ENCODE peak calls at places on chromosomes 12 and 14, in seven cellular contexts. A is AG04450; W is psoas muscle; H is activated CD8-positive, alpha-beta T cell treated with anti-CD3 and anti-CD28 coated beads for 36 hours; I is HFF-Myc; B is choroid plexus epithelial cell; K is esophagus muscularis mucosa. X is an unnamed sample.

GRCh38 chr14:40682131-40682913 is 924.4 kb upstream of the LRFN5 start:
- DNase-seq in H (no peak), B (no peak), A (no peak), K (no peak), W (no peak), I (no peak), X (no peak)

GRCh38 chr14:104084251-104085002 is 1.1 kb upstream of the ASPG start:
- DNase-seq in W (no peak), I (no peak), A (no peak), K (no peak), B (peak), H (no peak), X (no peak)

GRCh38 chr14:38065101-38065762 is 142.5 kb upstream of the SSTR1 start:
- DNase-seq in I (no peak), B (no peak), A (no peak), W (no peak), K (no peak), H (peak), X (no peak)

GRCh38 chr14:36580856-36581831 is 1.3 kb downstream of the NKX2-8 start:
- DNase-seq in H (peak), I (no peak), K (no peak), B (peak), W (no peak), A (no peak), X (peak)

GRCh38 chr14:67806228-67806627 is 10.2 kb downstream of the ZFYVE26 start:
- DNase-seq in I (no peak), B (no peak), K (no peak), A (no peak), H (no peak), W (no peak), X (no peak)

GRCh38 chr12:32483499-32483898 is 84.1 kb downstream of the FGD4 start:
- DNase-seq in A (no peak), W (no peak), I (no peak), B (no peak), H (no peak), K (no peak), X (no peak)

GRCh38 chr14:77268989-77269595 is 1.9 kb downstream of the NGB start:
- DNase-seq in I (no peak), K (no peak), A (no peak), B (no peak), H (no peak), W (no peak), X (no peak)

GRCh38 chr12:43277630-43278267 is 274.3 kb downstream of the ADAMTS20 start:
- DNase-seq in W (no peak), H (no peak), I (no peak), K (no peak), A (peak), B (peak), X (peak)

GRCh38 chr14:64707661-64708060 is 3.4 kb downstream of the PLEKHG3 start:
- DNase-seq in K (no peak), A (peak), B (peak), H (no peak), I (no peak), W (no peak), X (peak)

GRCh38 chr14:22549981-22550670 is 38.9 kb downstream of the DAD1 start:
- DNase-seq in B (peak), A (peak), K (no peak), H (peak), I (peak), W (no peak), X (peak)

GRCh38 chr12:123164710-123165261 is 13.9 kb upstream of the PITPNM2 start:
- DNase-seq in W (no peak), H (no peak), B (no peak), K (no peak), A (no peak), I (no peak), X (no peak)

GRCh38 chr12:57813111-57813970 is 5.2 kb downstream of the AVIL start:
- DNase-seq in H (no peak), A (no peak), K (no peak), W (no peak), B (peak), I (no peak), X (no peak)

GRCh38 chr12:114876968-114877680 is 193.1 kb upstream of the TBX3 start:
- DNase-seq in B (no peak), W (no peak), K (no peak), A (no peak), H (no peak), I (no peak), X (no peak)

GRCh38 chr12:46367351-46368029 is 5.1 kb downstream of the SLC38A2 start:
- DNase-seq in H (no peak), A (no peak), I (no peak), K (no peak), B (peak), W (no peak), X (peak)

GRCh38 chr14:75578099-75578785 is at the start of gene FLVCR2:
- DNase-seq in A (no peak), B (peak), I (no peak), W (peak), K (peak), H (peak), X (peak)

GRCh38 chr12:42593781-42594322 is 4.3 kb upstream of the PRICKLE1 start:
- DNase-seq in B (no peak), K (peak), W (no peak), I (no peak), A (no peak), H (no peak), X (no peak)

GRCh38 chr14:77208266-77208978 is 26.8 kb downstream of the TMEM63C start:
- DNase-seq in I (peak), W (peak), A (peak), H (peak), B (peak), K (no peak), X (peak)

GRCh38 chr12:102593128-102593527 is 112.8 kb upstream of the IGF1 start:
- DNase-seq in I (no peak), W (no peak), A (no peak), B (no peak), K (no peak), H (no peak), X (no peak)

GRCh38 chr14:22819191-22819988 is 4.2 kb upstream of the SLC7A7 start:
- DNase-seq in H (no peak), W (no peak), A (no peak), K (no peak), B (peak), I (no peak), X (peak)

DNA sequence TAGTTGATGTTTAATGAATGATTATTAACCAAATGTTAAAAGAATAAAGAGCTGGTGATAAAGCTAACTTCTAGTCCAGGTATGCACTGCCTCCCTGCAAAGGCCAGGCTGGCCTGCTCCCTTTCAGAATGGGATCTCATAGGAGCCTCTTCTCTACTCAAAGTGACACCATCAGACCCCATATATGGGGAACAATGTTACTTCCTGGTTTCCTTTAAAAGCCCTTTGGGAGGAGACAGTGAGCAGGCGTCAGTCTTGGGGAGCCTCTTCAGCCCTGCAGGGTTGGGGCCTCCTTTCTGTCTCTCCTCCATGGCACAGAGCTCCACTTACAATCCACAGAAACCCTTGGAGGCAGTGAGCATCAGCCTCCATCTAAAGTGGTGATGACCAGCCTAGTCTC is 17.3 kb upstream of the GPRC5A start:
- DNase-seq in K (no peak), W (no peak), A (no peak), I (no peak), B (no peak), H (no peak), X (no peak)
- TF ChIP-seq CTCF in K (no peak), W (no peak), A (no peak), I (no peak), B (no peak), H (no peak), X (no peak)

GRCh38 chr14:89214221-89214965 is 202.6 kb downstream of the FOXN3 start:
- DNase-seq in H (no peak), W (peak), A (no peak), B (no peak), K (no peak), I (no peak), X (no peak)
- TF ChIP-seq CTCF in H (no peak), W (peak), A (no peak), B (no peak), K (peak), I (no peak), X (no peak)

DNA sequence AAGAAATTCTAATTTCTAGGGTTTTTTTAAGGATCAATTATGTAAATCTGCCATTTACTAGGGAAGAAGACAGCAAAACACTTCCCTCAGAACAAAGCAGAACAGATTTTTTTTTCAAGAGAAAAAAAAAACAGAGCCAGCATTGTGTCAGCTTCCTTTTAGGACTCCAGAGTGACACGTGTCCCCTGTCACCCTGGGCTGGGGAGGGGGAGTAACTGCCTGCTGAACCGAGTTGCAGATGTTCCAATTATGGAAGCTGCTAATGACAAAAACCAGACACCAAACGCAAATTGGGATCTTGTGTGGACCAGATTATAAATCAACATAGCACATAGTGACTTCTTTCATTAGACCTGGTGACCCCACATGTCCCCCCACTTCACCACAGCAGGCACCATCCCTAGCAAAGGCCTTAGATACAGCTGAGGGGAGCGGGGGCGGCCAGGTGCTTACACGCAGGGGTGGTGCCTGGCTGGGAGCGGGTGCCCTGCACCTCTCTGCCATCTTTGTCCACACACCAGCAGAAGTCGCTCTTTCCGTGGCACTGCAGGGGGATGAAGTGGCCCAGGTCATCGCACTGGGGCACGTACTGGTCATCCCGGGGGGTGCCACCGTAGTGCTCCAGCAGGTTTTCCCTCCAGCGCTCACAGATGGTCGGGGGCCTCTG is 25.4 kb downstream of the RTRAF start:
- DNase-seq in I (no peak), B (no peak), A (no peak), K (no peak), W (no peak), H (no peak), X (no peak)
- TF ChIP-seq CTCF in I (no peak), B (no peak), A (no peak), K (no peak), W (no peak), H (no peak), X (no peak)

GRCh38 chr12:72281145-72281544 is 9.0 kb downstream of the TRHDE start:
- DNase-seq in B (no peak), A (no peak), H (no peak), W (no peak), K (no peak), I (no peak), X (no peak)

GRCh38 chr12:72278894-72279293 is 6.7 kb downstream of the TRHDE start:
- DNase-seq in K (no peak), A (no peak), B (no peak), I (no peak), W (no peak), H (no peak), X (no peak)

GRCh38 chr12:72286526-72286925 is 14.4 kb downstream of the TRHDE start:
- DNase-seq in K (no peak), W (no peak), I (no peak), A (no peak), B (no peak), H (no peak), X (no peak)

GRCh38 chr12:72285861-72286260 is 13.7 kb downstream of the TRHDE start:
- DNase-seq in H (no peak), B (no peak), K (no peak), A (no peak), I (no peak), W (no peak), X (no peak)

DNA sequence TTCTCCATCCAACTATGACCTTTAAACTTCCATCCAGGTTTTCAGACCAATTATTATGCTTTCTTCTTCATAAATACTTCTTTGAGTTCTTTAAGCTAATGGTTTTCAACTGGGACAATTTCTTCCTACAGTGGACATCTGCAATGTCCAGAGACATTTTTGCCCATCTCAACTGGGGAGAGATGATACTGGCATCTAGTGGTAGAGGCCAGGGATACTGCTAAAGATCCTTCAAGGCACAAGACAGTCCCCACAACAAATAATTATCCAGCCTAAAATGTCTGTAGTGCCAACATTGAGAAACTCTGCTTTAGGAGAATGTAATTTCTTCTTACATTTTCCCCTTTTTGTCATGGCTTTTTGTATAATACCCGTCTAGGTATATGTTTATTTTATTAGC is 10.6 kb downstream of the TRHDE start:
- DNase-seq in H (no peak), K (no peak), B (peak), I (no peak), W (no peak), A (no peak), X (no peak)
- TF ChIP-seq CTCF in H (no peak), K (peak), B (peak), I (peak), W (peak), A (peak), X (peak)

GRCh38 chr14:74065746-74066575 is 18.3 kb downstream of the ALDH6A1 start:
- DNase-seq in I (no peak), W (no peak), A (no peak), H (no peak), B (peak), K (no peak), X (peak)

GRCh38 chr14:74062809-74063150 is 21.5 kb downstream of the ALDH6A1 start:
- DNase-seq in W (no peak), H (no peak), A (no peak), B (peak), I (no peak), K (no peak), X (no peak)

DNA sequence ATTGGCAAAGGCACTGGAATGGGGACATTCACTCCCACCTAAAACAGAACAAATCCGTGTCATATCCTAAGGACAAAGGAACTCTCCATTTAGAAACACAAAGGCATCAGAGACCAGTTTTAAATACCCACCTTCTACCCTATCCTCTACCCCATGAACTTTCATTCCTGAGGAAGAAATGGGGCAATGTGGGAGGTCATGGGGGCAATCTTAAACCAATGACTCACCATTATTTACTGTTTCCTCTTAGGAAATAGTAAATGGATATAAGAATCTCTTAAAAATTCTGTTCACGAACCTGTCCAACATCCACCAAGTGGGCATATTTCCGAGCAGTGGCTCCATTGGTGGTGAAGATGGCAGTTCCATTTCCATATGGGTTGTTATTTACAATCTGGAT is 19.4 kb downstream of the ALDH6A1 start:
- DNase-seq in K (no peak), I (no peak), W (no peak), H (no peak), A (no peak), B (peak), X (no peak)
- TF ChIP-seq CTCF in K (no peak), I (no peak), W (no peak), H (no peak), A (no peak), B (no peak), X (no peak)

DNA sequence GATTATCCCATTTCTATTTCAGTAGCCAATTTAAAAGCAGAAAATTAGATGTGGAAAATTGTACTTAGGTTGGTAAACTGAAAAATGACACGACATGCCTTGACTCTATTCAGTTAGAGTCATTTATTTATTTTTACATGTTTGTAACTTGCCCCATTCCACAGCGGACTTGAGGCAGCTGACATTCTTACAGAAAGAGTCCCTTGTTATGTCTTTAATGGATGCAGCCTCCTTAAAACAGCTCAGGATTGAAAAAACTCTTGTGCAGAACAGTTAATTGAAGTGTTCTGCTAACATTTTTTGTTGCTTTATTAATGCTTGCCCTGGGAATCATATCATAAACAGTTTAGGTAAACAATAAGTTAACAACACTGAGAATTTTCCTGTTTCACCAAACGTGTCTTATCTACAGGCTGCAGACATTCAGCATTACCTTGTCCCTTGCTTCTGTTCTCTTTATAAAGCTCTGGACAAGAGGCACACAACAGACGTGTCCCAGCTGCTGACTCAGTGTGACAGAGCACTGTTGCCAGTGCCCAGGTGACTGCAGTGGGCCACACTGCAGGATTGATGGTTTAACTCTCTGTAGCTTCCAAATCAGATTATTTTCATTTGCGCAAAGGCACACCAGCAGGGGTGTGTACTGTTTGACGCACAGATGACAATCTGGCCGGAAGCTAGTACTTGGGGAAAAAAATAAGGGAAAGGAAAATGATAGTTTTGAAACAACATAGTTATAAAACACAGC is 101.6 kb downstream of the PELI2 start:
- DNase-seq in B (no peak), A (no peak), K (no peak), H (no peak), W (no peak), I (no peak), X (peak)
- TF ChIP-seq CTCF in B (no peak), A (no peak), K (no peak), H (no peak), W (no peak), I (no peak), X (no peak)

DNA sequence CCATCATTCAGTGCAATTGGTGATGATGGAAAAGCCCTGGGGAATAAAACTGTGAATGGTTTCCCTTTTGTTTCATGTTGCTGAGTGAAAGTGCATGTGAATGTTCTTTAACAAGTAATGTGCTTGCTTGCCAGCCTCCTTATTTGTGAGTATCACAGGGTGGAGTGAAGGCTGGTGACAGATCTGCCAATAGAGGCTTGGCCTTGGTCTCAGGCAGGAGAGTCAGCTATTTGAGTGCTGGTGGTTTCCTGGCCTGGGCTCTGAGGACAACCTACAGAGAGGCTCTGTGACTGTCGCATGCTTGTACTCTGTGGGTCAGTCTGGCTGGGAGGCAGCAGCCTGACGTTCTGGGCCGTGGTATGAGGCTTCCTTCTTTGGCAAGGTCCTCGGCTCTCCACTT is 20.7 kb downstream of the KRT85 start:
- DNase-seq in A (no peak), W (no peak), K (no peak), B (no peak), H (no peak), I (no peak), X (no peak)
- TF ChIP-seq CTCF in A (no peak), W (no peak), K (no peak), B (no peak), H (no peak), I (no peak), X (no peak)

GRCh38 chr12:125772403-125772802 is 707.2 kb downstream of the AACS start:
- DNase-seq in B (no peak), I (no peak), K (no peak), A (no peak), W (no peak), H (no peak), X (no peak)

GRCh38 chr12:125775507-125775906 is 710.3 kb downstream of the AACS start:
- DNase-seq in W (no peak), B (no peak), I (no peak), A (no peak), K (no peak), H (no peak), X (no peak)

GRCh38 chr12:125776212-125776611 is 711.0 kb downstream of the AACS start:
- DNase-seq in K (no peak), H (no peak), A (no peak), W (no peak), B (no peak), I (no peak), X (no peak)

DNA sequence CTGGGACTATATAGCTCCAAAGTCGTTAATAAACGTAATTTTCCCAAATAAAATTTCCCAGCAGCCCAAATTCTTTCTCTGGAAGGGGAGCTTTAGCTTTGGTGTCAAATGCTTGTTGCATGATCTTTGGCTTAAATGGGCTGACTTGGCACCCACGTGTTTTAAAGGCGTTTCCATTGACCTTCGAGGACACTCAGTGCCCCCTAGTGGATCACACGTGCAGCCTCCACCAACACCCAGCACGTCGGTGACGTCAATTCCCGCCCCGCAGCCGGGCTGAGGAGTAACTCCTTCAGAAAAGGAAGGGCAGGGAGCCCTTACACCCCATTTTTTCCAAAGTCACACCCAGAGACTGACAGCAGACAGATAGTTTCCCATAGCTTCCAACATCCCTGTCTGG is 707.8 kb downstream of the AACS start:
- DNase-seq in A (no peak), K (no peak), H (peak), I (no peak), B (no peak), W (no peak), X (no peak)
- TF ChIP-seq CTCF in A (no peak), K (peak), H (no peak), I (peak), B (no peak), W (no peak), X (no peak)

DNA sequence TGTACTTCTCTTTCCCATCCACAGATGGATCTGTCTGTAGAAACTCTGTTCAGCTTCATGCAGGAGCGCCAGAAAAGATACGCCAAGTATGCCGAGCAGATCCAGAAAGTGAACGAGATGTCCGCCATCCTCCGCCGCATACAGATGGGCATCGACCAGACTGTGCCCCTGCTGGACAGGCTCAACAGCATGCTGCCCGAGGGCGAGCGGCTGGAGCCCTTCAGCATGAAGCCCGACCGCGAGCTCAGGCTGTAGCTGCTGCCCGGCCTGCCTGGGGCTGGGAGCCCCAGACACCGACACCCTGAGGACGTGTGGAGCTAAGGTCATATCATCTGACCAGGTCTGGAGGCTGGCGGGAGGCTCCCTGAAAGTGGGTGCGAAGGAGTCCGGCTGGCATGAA is 97.1 kb downstream of the DUSP16 start:
- DNase-seq in K (no peak), B (no peak), H (no peak), A (no peak), W (no peak), I (no peak), X (no peak)
- TF ChIP-seq CTCF in K (no peak), B (no peak), H (no peak), A (no peak), W (no peak), I (no peak), X (no peak)

X was measured in fibroblast of the aortic adventitia.